ENCODE peak calls at places on chromosomes 6 and 20, in nine cellular contexts. A, R, J, T, W, L, B, Y and Q are unnamed samples.

GRCh38 chr20:2005831-2006426 is 12.1 kb upstream of the PDYN start:
- DNase-seq in L (peak; percentile 42), A (peak; percentile 30), B (peak; percentile 95), W (peak; percentile 69), T (peak; percentile 16), Y (peak; percentile 60), J (peak; percentile 7), R (peak; percentile 42), Q (peak; percentile 91)

GRCh38 chr6:22513667-22514066 is 55.7 kb upstream of the HDGFL1 start:
- DNase-seq in Y (no peak), J (no peak), A (no peak), R (no peak), W (no peak), T (no peak), L (no peak), B (no peak), Q (no peak)

GRCh38 chr20:10469599-10469998 is 34.5 kb downstream of the SLX4IP start:
- DNase-seq in L (peak; percentile 12), R (peak; percentile 70), T (no peak), J (peak; percentile 72), W (no peak), B (peak; percentile 61), A (peak; percentile 88), Y (peak; percentile 27), Q (peak; percentile 88)

GRCh38 chr6:110270166-110270565 is 88.0 kb downstream of the METTL24 start:
- DNase-seq in W (no peak), A (no peak), J (no peak), T (no peak), B (peak; percentile 70), R (no peak), Y (no peak), L (no peak), Q (peak; percentile 74)

GRCh38 chr6:137181876-137182653 is 8.6 kb upstream of the IL22RA2 start:
- DNase-seq in J (no peak), A (no peak), R (no peak), B (no peak), T (no peak), Y (no peak), L (no peak), W (no peak), Q (peak; percentile 45)

GRCh38 chr6:25472314-25472713 is 179.7 kb upstream of the SCGN start:
- DNase-seq in R (no peak), T (no peak), B (no peak), J (no peak), W (no peak), L (no peak), A (no peak), Y (no peak), Q (peak; percentile 49)

GRCh38 chr6:25750911-25751310 is 3.6 kb upstream of the SLC17A4 start:
- DNase-seq in A (no peak), Y (no peak), B (no peak), J (no peak), T (no peak), L (no peak), R (no peak), W (no peak), Q (no peak)

GRCh38 chr6:2890981-2891767 is 11.9 kb downstream of the SERPINB9 start:
- DNase-seq in R (no peak), L (no peak), J (no peak), W (no peak), A (no peak), B (peak; percentile 61), Y (no peak), T (no peak), Q (no peak)